ENCODE peak calls at places on chromosomes 2 and 18, in nine cellular contexts. R is IMR-90, F is HL-60, Z is fibroblast of the aortic adventitia, L is AG09319, Y is activated B cell treated with CpG ODN at 0.5 μM for 24 hours, U is AG10803, P is A673, M is tibial nerve. H is an unnamed sample.

GRCh38 chr2:127134235-127134634 is 27.3 kb upstream of the BIN1 start:
- DNase-seq in R (no peak), F (no peak), Z (no peak), L (no peak), Y (no peak), U (no peak), P (no peak), M (no peak), H (no peak)

GRCh38 chr2:161102770-161103450 is 57.3 kb upstream of the TANK start:
- DNase-seq in R (peak; percentile 11), F (no peak), Z (peak; percentile 47), L (no peak), Y (no peak), U (peak; percentile 31), P (peak; percentile 54), M (no peak), H (no peak)

GRCh38 chr18:48488388-48488850 is 50.4 kb upstream of the CTIF start:
- DNase-seq in R (peak; percentile 93), F (no peak), Z (peak; percentile 98), L (peak; percentile 54), Y (no peak), U (peak; percentile 91), P (peak; percentile 72), M (peak; percentile 57), H (no peak)

GRCh38 chr2:46954951-46955571 is 39.5 kb upstream of the MCFD2 start:
- DNase-seq in R (peak; percentile 93), F (no peak), Z (peak; percentile 92), L (peak; percentile 64), Y (no peak), U (peak; percentile 94), P (no peak), M (peak; percentile 52), H (no peak)

GRCh38 chr2:233556756-233557736 is 9.5 kb downstream of the USP40 start:
- DNase-seq in R (peak; percentile 79), F (peak; percentile 25), Z (peak; percentile 63), L (no peak), Y (no peak), U (peak; percentile 54), P (peak; percentile 43), M (no peak), H (peak; percentile 7)

GRCh38 chr18:21272016-21272582 is 30.1 kb downstream of the GREB1L start:
- DNase-seq in R (no peak), F (no peak), Z (no peak), L (no peak), Y (no peak), U (no peak), P (no peak), M (no peak), H (peak; percentile 8)

GRCh38 chr2:238974510-238975166 is 126.8 kb downstream of the TWIST2 start:
- DNase-seq in R (peak; percentile 92), F (no peak), Z (peak; percentile 97), L (peak; percentile 88), Y (no peak), U (peak; percentile 92), P (no peak), M (no peak), H (no peak)

GRCh38 chr2:164933751-164934189 is 21.6 kb downstream of the SLC38A11 start:
- DNase-seq in R (no peak), F (no peak), Z (no peak), L (no peak), Y (no peak), U (no peak), P (no peak), M (no peak), H (no peak)

DNA sequence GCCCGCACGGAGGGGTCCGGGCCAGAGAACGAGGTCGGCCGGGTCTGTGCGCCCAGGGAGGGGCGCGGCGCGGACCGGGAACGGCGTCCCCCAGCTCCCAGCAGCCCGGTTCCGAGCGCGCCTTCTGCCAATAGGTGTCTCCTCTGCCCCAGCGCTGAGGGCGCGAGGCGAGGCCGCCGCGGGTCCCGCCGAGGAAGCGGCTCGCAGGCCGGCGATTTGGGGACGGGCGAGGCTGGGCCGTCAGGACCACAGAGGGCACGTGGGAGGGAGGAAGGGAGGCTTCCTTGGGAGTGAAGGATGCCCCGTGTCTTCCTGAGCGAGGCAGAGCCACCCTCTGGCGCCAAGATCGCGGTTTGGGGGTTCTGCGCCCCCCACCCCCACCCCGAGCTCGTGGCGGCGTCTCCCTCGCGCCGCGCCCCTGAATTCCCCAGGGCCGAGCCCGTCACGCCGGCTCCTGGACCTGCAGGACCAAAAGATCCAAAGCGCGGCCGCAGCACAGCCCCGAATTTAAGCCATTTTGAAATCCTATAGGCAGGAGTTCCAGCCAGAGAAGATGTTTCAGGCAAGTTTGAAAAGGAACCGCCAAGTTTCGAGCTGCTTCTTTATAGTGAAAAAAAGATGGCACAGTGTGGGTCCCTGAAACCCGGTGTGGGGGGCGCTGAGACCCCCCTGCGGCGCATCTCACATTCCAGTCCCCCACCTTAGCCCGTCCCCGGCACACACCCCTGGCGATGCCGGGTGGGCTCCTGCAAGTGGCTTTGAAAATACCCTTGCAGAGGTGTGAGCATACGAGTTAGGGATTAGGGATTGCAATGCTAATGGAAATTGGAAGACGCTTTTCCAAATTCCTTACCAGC is 929 bp downstream of the NFATC1 start:
- DNase-seq in R (peak; percentile 26), F (peak; percentile 55), Z (peak; percentile 35), L (no peak), Y (peak; percentile 61), U (peak; percentile 52), P (peak; percentile 52), M (no peak), H (peak; percentile 64)
- TF ChIP-seq CTCF in R (peak; percentile 20), F (no peak), Z (no peak), L (peak; percentile 10), Y (no peak), U (peak; percentile 13), P (peak; percentile 33), M (no peak), H (peak; percentile 10)

GRCh38 chr2:69512446-69512845 is 75.2 kb upstream of the NFU1 start:
- DNase-seq in R (no peak), F (no peak), Z (no peak), L (no peak), Y (no peak), U (no peak), P (no peak), M (no peak), H (no peak)

GRCh38 chr2:69510204-69510603 is 73.0 kb upstream of the NFU1 start:
- DNase-seq in R (no peak), F (no peak), Z (no peak), L (no peak), Y (no peak), U (no peak), P (no peak), M (no peak), H (no peak)

GRCh38 chr2:69517410-69517809 is 80.2 kb upstream of the NFU1 start:
- DNase-seq in R (peak; percentile 21), F (no peak), Z (peak; percentile 31), L (no peak), Y (no peak), U (peak; percentile 22), P (no peak), M (no peak), H (no peak)

GRCh38 chr2:69514836-69515235 is 77.6 kb upstream of the NFU1 start:
- DNase-seq in R (peak; percentile 24), F (no peak), Z (peak; percentile 30), L (no peak), Y (no peak), U (peak; percentile 6), P (no peak), M (no peak), H (no peak)

GRCh38 chr2:69514406-69514805 is 77.2 kb upstream of the NFU1 start:
- DNase-seq in R (peak; percentile 89), F (no peak), Z (peak; percentile 72), L (peak; percentile 11), Y (no peak), U (peak; percentile 71), P (peak; percentile 5), M (no peak), H (no peak)
- TF ChIP-seq CTCF in R (peak; percentile 16), F (no peak), Z (no peak), L (peak; percentile 8), Y (no peak), U (no peak), P (no peak), M (no peak), H (no peak)

GRCh38 chr2:158894078-158894477 is 74.4 kb upstream of the TANC1 start:
- DNase-seq in R (peak; percentile 71), F (no peak), Z (peak; percentile 78), L (no peak), Y (no peak), U (peak; percentile 89), P (no peak), M (no peak), H (peak; percentile 9)

GRCh38 chr2:158893474-158893873 is 75.0 kb upstream of the TANC1 start:
- DNase-seq in R (no peak), F (no peak), Z (no peak), L (no peak), Y (no peak), U (no peak), P (no peak), M (no peak), H (no peak)

GRCh38 chr2:158893057-158893456 is 75.4 kb upstream of the TANC1 start:
- DNase-seq in R (peak; percentile 60), F (no peak), Z (peak; percentile 75), L (peak; percentile 52), Y (no peak), U (peak; percentile 83), P (no peak), M (no peak), H (no peak)

GRCh38 chr2:158890296-158890905 is 78.0 kb upstream of the TANC1 start:
- DNase-seq in R (no peak), F (no peak), Z (no peak), L (no peak), Y (no peak), U (peak; percentile 30), P (no peak), M (no peak), H (no peak)

DNA sequence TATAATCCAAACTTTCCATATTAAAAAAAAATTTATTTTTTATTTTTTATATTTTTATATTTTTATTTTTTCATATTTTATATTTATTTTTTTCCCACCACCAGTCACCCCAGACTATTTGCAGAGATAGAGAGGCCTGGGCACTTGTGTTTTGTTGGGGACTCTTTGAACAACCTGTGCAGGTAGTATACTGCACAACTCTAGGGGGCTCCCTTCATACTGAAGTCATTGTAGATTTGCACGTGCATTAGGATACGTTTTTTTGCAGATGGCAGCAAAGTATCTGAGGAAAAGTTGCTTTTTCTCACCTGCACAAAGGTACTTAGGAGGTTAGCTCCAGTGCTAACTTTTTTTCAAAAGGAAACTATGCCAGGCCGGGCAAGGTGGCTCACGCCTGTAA is 73.9 kb upstream of the TANC1 start:
- DNase-seq in R (no peak), F (no peak), Z (no peak), L (no peak), Y (no peak), U (no peak), P (no peak), M (no peak), H (no peak)
- TF ChIP-seq CTCF in R (no peak), F (no peak), Z (no peak), L (no peak), Y (no peak), U (no peak), P (no peak), M (no peak), H (peak; percentile 6)

DNA sequence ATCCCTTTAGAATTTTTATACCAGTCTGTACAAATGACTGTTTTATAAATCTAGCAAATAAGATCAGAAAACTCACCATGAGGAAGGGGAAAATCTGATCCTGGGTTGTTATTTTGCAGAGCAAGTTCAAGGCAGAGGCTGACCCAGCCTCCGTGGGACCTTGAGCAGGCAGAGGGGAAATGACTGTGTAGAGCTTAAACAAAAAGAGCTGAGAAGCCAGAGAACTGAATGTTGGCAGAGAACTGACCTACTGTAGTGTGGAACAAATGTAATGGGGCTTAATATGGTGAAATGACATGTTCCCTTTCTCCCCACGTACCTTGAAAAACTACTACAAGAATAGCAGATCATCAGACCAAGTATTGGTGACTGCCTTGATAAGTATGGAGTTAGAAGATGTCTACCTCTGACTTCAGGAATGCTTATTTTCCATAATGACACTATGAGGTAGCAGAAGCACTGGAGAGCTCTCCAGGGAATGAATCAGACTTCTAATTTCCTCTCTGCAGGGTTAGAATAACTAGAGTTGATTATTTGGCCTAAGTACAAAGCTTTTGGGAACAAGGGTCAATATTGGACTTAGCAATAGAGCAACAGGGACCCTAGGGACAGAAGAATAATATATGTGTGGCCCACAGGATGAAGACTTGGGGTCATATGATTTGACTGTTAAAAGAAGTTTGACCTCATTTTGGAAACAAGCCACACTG is 304.4 kb downstream of the CCDC178 start:
- DNase-seq in R (no peak), F (no peak), Z (no peak), L (no peak), Y (no peak), U (no peak), P (no peak), M (no peak), H (no peak)
- TF ChIP-seq CTCF in R (no peak), F (no peak), Z (no peak), L (no peak), Y (no peak), U (no peak), P (no peak), M (no peak), H (no peak)

H was measured in GM12865.